ENCODE peak calls at places on chromosomes 2 and 18, in four cellular contexts. Q is breast epithelium, U is tibial nerve, Z is GM23248. O is an unnamed sample. For H3K36me3, the result is how much of the 10 kb centered on the place peaks cover.

GRCh38 chr2:225670111-225670974 is 270.8 kb downstream of the NYAP2 start:
- DNase-seq in Q (no peak), Z (peak), U (no peak), O (peak)

GRCh38 chr2:237486819-237487448 is at the start of gene MLPH:
- DNase-seq in U (peak), Z (peak), Q (no peak), O (no peak)

GRCh38 chr2:187922841-187923240 is 368.6 kb upstream of the TFPI start:
- DNase-seq in Z (no peak), Q (no peak), U (no peak), O (no peak)

GRCh38 chr2:12606472-12607000 is 110.2 kb upstream of the TRIB2 start:
- DNase-seq in Z (peak), Q (no peak), U (no peak), O (peak)

GRCh38 chr2:159091381-159091780 is 122.9 kb downstream of the TANC1 start:
- DNase-seq in Z (peak), Q (no peak), U (no peak), O (peak)

GRCh38 chr2:44918095-44918775 is 23.3 kb upstream of the SIX3 start:
- DNase-seq in U (no peak), Q (no peak), Z (peak), O (peak)

GRCh38 chr18:79918089-79919011 is 33.1 kb downstream of the SLC66A2 start:
- DNase-seq in Q (peak), U (no peak), Z (no peak), O (peak)

GRCh38 chr2:191115801-191116200 is 35.0 kb downstream of the STAT4 start:
- DNase-seq in U (no peak), Z (peak), Q (no peak), O (no peak)

GRCh38 chr2:234950730-234951385 is 959 bp upstream of the SH3BP4 start:
- DNase-seq in Q (peak), U (no peak), Z (peak), O (no peak)

GRCh38 chr2:80112790-80113189 is 191.8 kb downstream of the LRRTM1 start:
- DNase-seq in Z (no peak), U (no peak), Q (no peak), O (no peak)

GRCh38 chr18:32550958-32551357 is 80.3 kb upstream of the GAREM1 start:
- DNase-seq in Q (no peak), Z (no peak), U (no peak), O (no peak)

GRCh38 chr2:232793271-232793670 is 16.9 kb upstream of the KCNJ13 start:
- DNase-seq in U (no peak), Q (no peak), Z (no peak), O (no peak)

GRCh38 chr2:232798156-232798555 is 21.8 kb upstream of the KCNJ13 start:
- DNase-seq in Z (no peak), U (no peak), Q (no peak), O (no peak)

GRCh38 chr2:232791518-232791917 is 15.2 kb upstream of the KCNJ13 start:
- DNase-seq in U (no peak), Z (no peak), Q (no peak), O (no peak)

GRCh38 chr2:232795920-232796319 is 19.6 kb upstream of the KCNJ13 start:
- DNase-seq in Z (peak), U (no peak), Q (no peak), O (no peak)

DNA sequence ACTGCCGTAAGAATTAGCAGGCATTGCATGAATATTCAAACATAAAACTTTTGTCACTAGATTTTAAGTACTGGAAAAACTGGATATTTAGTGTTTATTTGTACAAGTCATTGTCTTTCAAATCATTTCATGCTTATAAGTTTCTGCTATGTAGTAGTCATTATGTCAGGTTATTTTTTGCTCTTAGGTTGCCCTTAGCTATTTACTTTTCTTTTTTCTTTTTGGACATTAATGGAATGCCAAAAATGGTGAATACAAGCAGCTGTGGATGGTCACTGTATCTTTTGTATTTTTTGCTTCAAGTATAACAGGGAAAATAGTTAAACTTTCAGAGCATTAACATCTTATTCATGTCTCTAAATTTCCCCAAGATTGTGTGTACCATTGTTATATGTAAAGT is 18.6 kb upstream of the KCNJ13 start:
- DNase-seq in Q (no peak), U (no peak), Z (no peak), O (peak)
- H3K36me3 ChIP-seq in Q (under half), U (under half), Z (half or more), O (half or more)

DNA sequence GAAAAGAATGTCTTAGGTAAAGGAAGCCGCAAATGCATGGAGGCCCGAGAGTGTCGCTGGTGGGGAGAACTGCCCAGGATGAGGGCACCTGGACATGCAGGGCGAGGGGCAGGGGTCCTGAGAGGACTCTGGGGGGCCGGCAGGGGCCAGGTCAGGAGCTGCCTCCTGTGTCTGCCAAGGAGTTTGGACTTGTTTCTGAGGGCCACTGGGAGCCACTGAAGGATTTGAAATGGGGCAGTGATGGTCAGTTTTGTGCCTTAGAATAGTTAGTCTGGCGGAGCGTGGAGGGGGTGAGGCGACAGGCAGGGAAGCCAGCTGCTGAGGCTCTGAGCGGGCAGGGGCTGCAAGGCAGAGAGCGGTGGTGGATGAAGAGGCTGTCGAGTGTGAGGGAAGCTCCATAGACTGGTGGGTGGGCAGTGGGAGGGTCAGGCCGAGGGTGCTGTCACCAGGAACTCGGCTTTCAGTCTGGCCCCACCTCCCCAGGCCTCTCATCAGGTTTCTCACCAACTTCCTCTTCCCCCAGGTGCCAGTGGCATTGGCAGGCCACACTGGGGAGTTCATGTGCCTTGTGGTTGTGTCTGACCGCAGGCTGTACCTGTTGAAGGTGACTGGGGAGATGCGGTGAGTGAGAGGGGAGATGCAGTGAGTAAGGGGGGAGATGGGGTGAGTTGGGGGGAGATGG is 14.7 kb upstream of the SLC4A3 start:
- DNase-seq in U (no peak), Z (no peak), Q (peak), O (no peak)
- H3K36me3 ChIP-seq in U (under half), Z (under half), Q (under half), O (under half)

GRCh38 chr18:42039396-42039795 is 84.4 kb downstream of the PIK3C3 start:
- DNase-seq in Z (no peak), Q (no peak), U (no peak), O (no peak)

GRCh38 chr18:42045346-42045745 is 90.3 kb downstream of the PIK3C3 start:
- DNase-seq in Q (no peak), Z (peak), U (no peak), O (no peak)

GRCh38 chr18:42047721-42048120 is 92.7 kb downstream of the PIK3C3 start:
- DNase-seq in Z (peak), U (no peak), Q (no peak), O (no peak)

GRCh38 chr18:42038936-42039335 is 83.9 kb downstream of the PIK3C3 start:
- DNase-seq in Z (peak), U (no peak), Q (no peak), O (peak)

GRCh38 chr18:42041793-42042192 is 86.8 kb downstream of the PIK3C3 start:
- DNase-seq in Q (no peak), Z (no peak), U (no peak), O (no peak)
- H3K36me3 ChIP-seq in Q (under half), Z (under half), U (under half), O (under half)

GRCh38 chr2:96826546-96827278 is 10.6 kb downstream of the CNNM3 start:
- DNase-seq in U (no peak), Z (no peak), Q (no peak), O (no peak)

GRCh38 chr2:96822786-96823185 is 6.7 kb downstream of the CNNM3 start:
- DNase-seq in U (no peak), Z (no peak), Q (no peak), O (no peak)

GRCh38 chr2:96823203-96823602 is 7.1 kb downstream of the CNNM3 start:
- DNase-seq in Z (no peak), U (no peak), Q (no peak), O (no peak)

GRCh38 chr2:96824079-96824870 is 8.2 kb downstream of the CNNM3 start:
- DNase-seq in Q (no peak), Z (no peak), U (no peak), O (peak)

GRCh38 chr2:96825057-96825456 is 9.0 kb downstream of the CNNM3 start:
- DNase-seq in U (no peak), Z (no peak), Q (no peak), O (no peak)
- H3K36me3 ChIP-seq in U (under half), Z (under half), Q (under half), O (under half)

GRCh38 chr2:219392754-219393153 is 5.0 kb upstream of the DNPEP start:
- DNase-seq in U (no peak), Q (no peak), Z (no peak), O (no peak)
- H3K36me3 ChIP-seq in U (under half), Q (under half), Z (under half), O (under half)

DNA sequence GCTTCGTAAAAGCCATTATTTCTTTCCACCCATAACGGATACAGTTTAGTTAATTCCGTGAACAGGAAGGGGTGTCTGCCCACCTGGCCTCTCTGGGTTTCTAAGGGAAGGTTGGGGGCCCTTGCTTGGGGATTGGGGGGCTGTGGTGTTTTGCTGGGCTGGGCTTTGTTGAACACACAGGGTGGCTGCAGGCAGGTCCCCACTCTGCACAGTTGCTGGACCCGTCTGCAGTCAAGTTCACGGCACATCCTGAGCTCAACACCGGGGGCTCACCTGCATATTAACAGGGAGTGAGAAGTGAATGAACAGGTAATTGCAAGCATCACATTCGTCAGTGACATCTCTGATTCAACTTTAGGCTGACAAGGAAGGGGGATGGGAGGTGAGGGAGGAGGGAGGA is 109.0 kb downstream of the ZNF516 start:
- DNase-seq in Q (no peak), U (no peak), Z (no peak), O (no peak)
- H3K36me3 ChIP-seq in Q (under half), U (under half), Z (under half), O (under half)